ENCODE peak calls at places on chromosomes 4 and X, in four cellular contexts. H, D, X and E are unnamed samples.

GRCh38 chr4:127832585-127832984 is 48.1 kb upstream of the PLK4 start:
- DNase-seq in X (no peak), H (no peak), D (no peak), E (no peak)

GRCh38 chrX:120755066-120755846 is 120.4 kb downstream of the CT47B1 start:
- DNase-seq in D (peak; percentile 33), X (no peak), H (no peak), E (no peak)

GRCh38 chrX:135420831-135421230 is 913 bp upstream of the SMIM10L2A start:
- DNase-seq in D (no peak), H (no peak), X (no peak), E (no peak)

GRCh38 chr4:93828332-93828829 is at the start of gene ATOH1:
- DNase-seq in D (no peak), X (no peak), H (peak; percentile 97), E (peak; percentile 44)

GRCh38 chr4:73764513-73764912 is 24.1 kb downstream of the CXCL8 start:
- DNase-seq in X (no peak), H (no peak), D (no peak), E (no peak)

GRCh38 chrX:39808471-39808917 is 289.3 kb downstream of the BCOR start:
- DNase-seq in H (peak; percentile 24), D (no peak), X (no peak), E (no peak)

GRCh38 chrX:15269618-15270521 is at the start of gene ASB9:
- DNase-seq in H (peak; percentile 5), D (no peak), X (no peak), E (peak; percentile 67)

GRCh38 chr4:168200685-168201084 is 108.3 kb downstream of the ANXA10 start:
- DNase-seq in X (no peak), H (no peak), D (no peak), E (no peak)

GRCh38 chr4:59380841-59381366 is 1819.2 kb upstream of the ADGRL3 start:
- DNase-seq in X (no peak), H (no peak), D (no peak), E (no peak)

GRCh38 chrX:24789047-24789446 is 95.3 kb downstream of the POLA1 start:
- DNase-seq in D (no peak), X (no peak), H (peak; percentile 17), E (no peak)

GRCh38 chr4:74930166-74930565 is 2.8 kb upstream of the PARM1 start:
- DNase-seq in X (no peak), H (no peak), D (no peak), E (no peak)

GRCh38 chr4:26873391-26874026 is 12.9 kb downstream of the STIM2 start:
- DNase-seq in D (peak; percentile 85), H (no peak), X (peak; percentile 80), E (no peak)

GRCh38 chr4:76498550-76498949 is 63.5 kb downstream of the SHROOM3 start:
- DNase-seq in H (no peak), X (no peak), D (no peak), E (no peak)

GRCh38 chrX:150848914-150849365 is 49.5 kb downstream of the CD99L2 start:
- DNase-seq in H (no peak), X (no peak), D (no peak), E (peak; percentile 50)

GRCh38 chr4:3355266-3355748 is 62.5 kb downstream of the RGS12 start:
- DNase-seq in H (no peak), X (no peak), D (no peak), E (no peak)

GRCh38 chr4:108426493-108426892 is 193.9 kb upstream of the RPL34 start:
- DNase-seq in X (no peak), H (no peak), D (no peak), E (no peak)

GRCh38 chrX:109186939-109187338 is 294.9 kb downstream of the GUCY2F start:
- DNase-seq in X (no peak), H (no peak), D (no peak), E (no peak)

GRCh38 chr4:38730830-38731646 is 51.8 kb downstream of the TLR10 start:
- DNase-seq in H (peak; percentile 94), D (peak; percentile 73), X (peak; percentile 95), E (peak; percentile 87)

GRCh38 chr4:39961311-39961877 is 16.3 kb downstream of the PDS5A start:
- DNase-seq in H (no peak), X (no peak), D (no peak), E (no peak)

GRCh38 chrX:151082077-151082948 is 94.1 kb upstream of the GPR50 start:
- DNase-seq in H (peak; percentile 75), D (peak; percentile 46), X (peak; percentile 89), E (peak; percentile 76)

GRCh38 chrX:23732704-23733103 is 10.4 kb downstream of the ACOT9 start:
- DNase-seq in X (no peak), H (no peak), D (no peak), E (no peak)

GRCh38 chr4:150782921-150783320 is 201.0 kb downstream of the MAB21L2 start:
- DNase-seq in X (no peak), D (no peak), H (no peak), E (no peak)

GRCh38 chr4:152784490-152785195 is 4.9 kb downstream of the ARFIP1 start:
- DNase-seq in X (no peak), H (peak; percentile 72), D (no peak), E (no peak)

GRCh38 chrX:150503898-150504219 is 64.6 kb upstream of the MTM1 start:
- DNase-seq in D (no peak), X (no peak), H (no peak), E (peak; percentile 51)

GRCh38 chr4:168480991-168481588 is 798 bp upstream of the DDX60L start:
- DNase-seq in D (peak; percentile 65), H (no peak), X (no peak), E (no peak)

GRCh38 chr4:6824071-6824470 is 41.5 kb downstream of the KIAA0232 start:
- DNase-seq in D (no peak), H (no peak), X (no peak), E (no peak)

GRCh38 chr4:147789596-147789995 is 57.7 kb downstream of the ARHGAP10 start:
- DNase-seq in H (no peak), X (no peak), D (no peak), E (no peak)

GRCh38 chrX:2224141-2224540 is 276.6 kb downstream of the DHRSX start:
- DNase-seq in D (no peak), X (no peak), H (no peak), E (no peak)

GRCh38 chr4:124401611-124402010 is 310.9 kb downstream of the ANKRD50 start:
- DNase-seq in X (no peak), H (no peak), D (no peak), E (no peak)

GRCh38 chr4:186536285-186536684 is 19.1 kb downstream of the MTNR1A start:
- DNase-seq in H (peak; percentile 75), D (no peak), X (no peak), E (no peak)

GRCh38 chrX:136910565-136911040 is 30.1 kb upstream of the RBMX start:
- DNase-seq in D (no peak), H (no peak), X (no peak), E (no peak)

GRCh38 chr4:169682360-169683047 is 62.1 kb downstream of the CLCN3 start:
- DNase-seq in H (no peak), D (no peak), X (no peak), E (no peak)

GRCh38 chrX:74250574-74250973 is 53.4 kb upstream of the ZCCHC13 start:
- DNase-seq in X (no peak), D (no peak), H (no peak), E (no peak)

GRCh38 chr4:77309496-77309895 is 152.5 kb downstream of the CCNG2 start:
- DNase-seq in X (no peak), H (no peak), D (no peak), E (no peak)

GRCh38 chrX:42804524-42804923 is 26.6 kb upstream of the PPP1R2C start:
- DNase-seq in H (peak; percentile 45), X (no peak), D (no peak), E (no peak)

GRCh38 chrX:40154853-40155616 is 57.3 kb upstream of the BCOR start:
- DNase-seq in H (peak; percentile 63), D (no peak), X (peak; percentile 87), E (peak; percentile 76)

GRCh38 chr4:31275906-31276305 is 555.7 kb downstream of the PCDH7 start:
- DNase-seq in X (no peak), H (peak; percentile 6), D (no peak), E (no peak)

GRCh38 chr4:7844247-7844991 is 95.2 kb downstream of the AFAP1 start:
- DNase-seq in X (no peak), H (peak; percentile 92), D (peak; percentile 68), E (peak; percentile 83)

GRCh38 chr4:152398060-152398459 is 137.8 kb downstream of the FBXW7 start:
- DNase-seq in H (peak; percentile 37), D (no peak), X (no peak), E (no peak)

GRCh38 chr4:104064650-104065577 is 345.1 kb upstream of the TACR3 start:
- DNase-seq in H (peak; percentile 78), D (no peak), X (no peak), E (peak; percentile 40)
- TF ChIP-seq CTCF in H (peak; percentile 76), D (no peak), X (peak; percentile 19), E (peak; percentile 48)

GRCh38 chr4:48225368-48226141 is 44.1 kb downstream of the TEC start:
- DNase-seq in H (peak; percentile 49), X (no peak), D (no peak), E (no peak)
- H3K27ac ChIP-seq in H (peak overlapping the region; percentile 75), X (no peak overlapping the region), D (no peak overlapping the region), E (no peak overlapping the region)

DNA sequence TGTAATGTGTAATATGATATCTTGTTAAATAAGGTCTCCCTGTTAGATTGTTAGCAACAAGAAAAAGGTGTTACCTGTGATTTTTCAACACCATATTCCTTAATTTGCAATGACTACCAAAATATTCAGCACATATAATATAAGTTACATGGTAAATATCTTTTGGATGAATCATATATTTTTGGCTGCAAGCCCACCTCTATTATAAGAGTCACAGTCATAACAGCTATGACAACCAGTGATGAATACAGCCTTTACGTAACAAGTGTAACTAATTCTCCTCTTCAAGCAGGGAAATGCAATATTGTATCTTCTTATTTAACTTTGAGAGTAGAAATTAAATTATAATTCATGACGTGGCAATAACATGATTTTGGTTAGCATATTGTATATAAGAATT is 187.0 kb downstream of the NLGN4X start:
- DNase-seq in D (no peak), H (no peak), X (no peak), E (no peak)
- TF ChIP-seq CTCF in D (no peak), H (no peak), X (no peak), E (no peak)

GRCh38 chr4:183106839-183107238 is 7.8 kb downstream of the WWC2 start:
- DNase-seq in H (peak; percentile 43), X (no peak), D (no peak), E (no peak)

GRCh38 chr4:183105092-183105491 is 6.0 kb downstream of the WWC2 start:
- DNase-seq in H (peak; percentile 71), D (no peak), X (no peak), E (no peak)

GRCh38 chr4:183111452-183111885 is 12.4 kb downstream of the WWC2 start:
- DNase-seq in D (no peak), H (no peak), X (no peak), E (no peak)

GRCh38 chr4:183107891-183108459 is 8.9 kb downstream of the WWC2 start:
- DNase-seq in H (no peak), D (no peak), X (no peak), E (no peak)

GRCh38 chr4:183110244-183110643 is 11.2 kb downstream of the WWC2 start:
- DNase-seq in H (no peak), D (no peak), X (no peak), E (no peak)
- H3K27ac ChIP-seq in H (no peak overlapping the region), D (no peak overlapping the region), X (no peak overlapping the region), E (no peak overlapping the region)

DNA sequence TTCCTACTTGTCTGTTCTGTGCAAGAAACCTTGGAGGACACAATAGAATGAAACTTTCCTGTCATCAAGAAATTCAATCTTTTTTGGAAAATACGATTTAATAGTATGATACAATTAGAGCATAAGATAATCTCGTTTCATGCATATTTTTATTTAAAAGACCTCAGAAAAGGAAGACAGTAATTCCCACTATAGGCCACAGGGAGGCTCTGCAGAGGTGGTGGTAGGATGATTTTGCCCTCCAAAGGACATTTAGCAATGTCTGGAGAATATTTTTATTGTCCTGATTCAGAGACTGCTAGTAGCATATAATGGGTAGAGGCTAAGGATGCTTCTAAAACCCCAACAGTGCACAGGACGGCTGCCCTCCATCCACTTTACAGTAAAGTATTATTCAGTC is 68.7 kb downstream of the PAK3 start:
- DNase-seq in H (peak; percentile 7), D (no peak), X (no peak), E (no peak)
- TF ChIP-seq CTCF in H (peak; percentile 48), D (no peak), X (no peak), E (no peak)